ENCODE peak calls at places on chromosomes 4 and X, in five cellular contexts. E is T-cell; I is HEK293T; O is LoVo; X is effector CD4-positive, alpha-beta T cell. F is an unnamed sample.

GRCh38 chrX:105973387-105973739 is 65.2 kb downstream of the SERPINA7 start:
- DNase-seq in O (no peak), I (no peak), E (no peak), X (no peak), F (no peak)

GRCh38 chr4:74117024-74117534 is 18.1 kb upstream of the CXCL2 start:
- DNase-seq in I (no peak), X (no peak), O (peak; percentile 82), E (no peak), F (no peak)

GRCh38 chr4:86894465-86894864 is 2.2 kb upstream of the C4orf36 start:
- DNase-seq in E (no peak), O (peak; percentile 58), I (no peak), X (no peak), F (no peak)

GRCh38 chr4:83276299-83277040 is 8.1 kb downstream of the COQ2 start:
- DNase-seq in X (no peak), E (no peak), O (no peak), I (no peak), F (peak; percentile 11)

GRCh38 chr4:72817012-72817411 is 248.0 kb upstream of the ADAMTS3 start:
- DNase-seq in X (no peak), O (no peak), E (no peak), I (no peak), F (no peak)

GRCh38 chrX:110173192-110174175 is 144.4 kb downstream of the AMMECR1 start:
- DNase-seq in I (no peak), O (no peak), X (no peak), E (no peak), F (no peak)

GRCh38 chr4:67875011-67875410 is 8.8 kb downstream of the TMPRSS11D start:
- DNase-seq in X (no peak), O (no peak), I (no peak), E (no peak), F (no peak)

GRCh38 chr4:2688697-2689096 is 67.4 kb downstream of the TNIP2 start:
- DNase-seq in I (no peak), X (no peak), E (no peak), O (no peak), F (no peak)

GRCh38 chr4:55546633-55547460 is at the start of gene CLOCK:
- DNase-seq in X (peak; percentile 77), O (peak; percentile 85), E (peak; percentile 74), I (peak; percentile 85), F (peak; percentile 85)

GRCh38 chr4:151475338-151475737 is 66.4 kb downstream of the FHIP1A start:
- DNase-seq in X (no peak), O (no peak), I (no peak), E (no peak), F (no peak)

GRCh38 chr4:76194325-76194724 is 19.3 kb downstream of the SCARB2 start:
- DNase-seq in X (no peak), I (no peak), O (no peak), E (no peak), F (no peak)

GRCh38 chr4:185470503-185471195 is 884 bp downstream of the CCDC110 start:
- DNase-seq in O (no peak), X (peak; percentile 48), E (peak; percentile 46), I (no peak), F (peak; percentile 59)

F was measured in central memory CD4-positive, alpha-beta T cell.